ENCODE peak calls at places on chromosomes 3 and 15, in five cellular contexts. One of them, this sample, is unnamed.

GRCh38 chr3:11379238-11379823 is 107.1 kb downstream of the ATG7 start:
- DNase-seq in Calu3: peak; percentile 16
- DNase-seq in sigmoid colon: no peak
- DNase-seq in SK-N-SH: peak; percentile 56
- DNase-seq in transverse colon: no peak
- DNase-seq in this sample: no peak

GRCh38 chr3:176948123-176948522 is 249.2 kb downstream of the TBL1XR1 start:
- DNase-seq in Calu3: no peak
- DNase-seq in transverse colon: no peak
- DNase-seq in SK-N-SH: no peak
- DNase-seq in sigmoid colon: no peak
- DNase-seq in this sample: no peak

GRCh38 chr15:27499191-27499590 is 528.2 kb downstream of the GABRG3 start:
- DNase-seq in Calu3: no peak
- DNase-seq in sigmoid colon: no peak
- DNase-seq in SK-N-SH: no peak
- DNase-seq in transverse colon: no peak
- DNase-seq in this sample: no peak

GRCh38 chr3:134601539-134602439 is 49.0 kb downstream of the KY start:
- DNase-seq in SK-N-SH: peak; percentile 89
- DNase-seq in Calu3: no peak
- DNase-seq in sigmoid colon: no peak
- DNase-seq in transverse colon: no peak
- DNase-seq in this sample: peak; percentile 83

GRCh38 chr3:172256101-172256687 is 192.1 kb downstream of the GHSR start:
- DNase-seq in transverse colon: no peak
- DNase-seq in sigmoid colon: peak; percentile 87
- DNase-seq in SK-N-SH: no peak
- DNase-seq in Calu3: no peak
- DNase-seq in this sample: no peak

GRCh38 chr3:14725015-14725431 is 50.1 kb downstream of the C3orf20 start:
- DNase-seq in Calu3: no peak
- DNase-seq in SK-N-SH: no peak
- DNase-seq in transverse colon: peak; percentile 22
- DNase-seq in sigmoid colon: peak; percentile 82
- DNase-seq in this sample: no peak

GRCh38 chr3:99578339-99578970 is 59.9 kb upstream of the COL8A1 start:
- DNase-seq in Calu3: no peak
- DNase-seq in sigmoid colon: no peak
- DNase-seq in transverse colon: no peak
- DNase-seq in SK-N-SH: no peak
- DNase-seq in this sample: no peak

GRCh38 chr3:171461087-171461917 is 1.1 kb upstream of the TNIK start:
- DNase-seq in Calu3: no peak
- DNase-seq in transverse colon: peak; percentile 60
- DNase-seq in sigmoid colon: no peak
- DNase-seq in SK-N-SH: no peak
- DNase-seq in this sample: no peak

GRCh38 chr15:77016321-77016695 is 21.4 kb downstream of the PSTPIP1 start:
- DNase-seq in SK-N-SH: no peak
- DNase-seq in Calu3: no peak
- DNase-seq in sigmoid colon: no peak
- DNase-seq in transverse colon: no peak
- DNase-seq in this sample: no peak

GRCh38 chr3:51676102-51676640 is 5.1 kb downstream of the TEX264 start:
- DNase-seq in Calu3: no peak
- DNase-seq in transverse colon: no peak
- DNase-seq in SK-N-SH: no peak
- DNase-seq in sigmoid colon: no peak
- DNase-seq in this sample: no peak

GRCh38 chr15:59180946-59181345 is 25.7 kb upstream of the LDHAL6B start:
- DNase-seq in transverse colon: no peak
- DNase-seq in sigmoid colon: no peak
- DNase-seq in Calu3: no peak
- DNase-seq in SK-N-SH: no peak
- DNase-seq in this sample: no peak

GRCh38 chr15:101108458-101108775 is 143.4 kb downstream of the CHSY1 start:
- DNase-seq in transverse colon: no peak
- DNase-seq in SK-N-SH: no peak
- DNase-seq in sigmoid colon: no peak
- DNase-seq in Calu3: no peak
- DNase-seq in this sample: peak; percentile 43

GRCh38 chr3:133428552-133428951 is 28.7 kb downstream of the BFSP2 start:
- DNase-seq in Calu3: no peak
- DNase-seq in sigmoid colon: no peak
- DNase-seq in transverse colon: no peak
- DNase-seq in SK-N-SH: no peak
- DNase-seq in this sample: no peak

GRCh38 chr3:30321065-30321464 is 285.3 kb upstream of the TGFBR2 start:
- DNase-seq in SK-N-SH: no peak
- DNase-seq in sigmoid colon: no peak
- DNase-seq in Calu3: no peak
- DNase-seq in transverse colon: no peak
- DNase-seq in this sample: no peak

GRCh38 chr3:30318110-30318509 is 288.3 kb upstream of the TGFBR2 start:
- DNase-seq in sigmoid colon: no peak
- DNase-seq in SK-N-SH: no peak
- DNase-seq in Calu3: no peak
- DNase-seq in transverse colon: no peak
- DNase-seq in this sample: no peak

GRCh38 chr3:30315452-30315851 is 290.9 kb upstream of the TGFBR2 start:
- DNase-seq in SK-N-SH: no peak
- DNase-seq in sigmoid colon: no peak
- DNase-seq in Calu3: no peak
- DNase-seq in transverse colon: no peak
- DNase-seq in this sample: no peak

GRCh38 chr3:30320392-30320791 is 286.0 kb upstream of the TGFBR2 start:
- DNase-seq in sigmoid colon: no peak
- DNase-seq in Calu3: no peak
- DNase-seq in SK-N-SH: no peak
- DNase-seq in transverse colon: no peak
- DNase-seq in this sample: no peak

GRCh38 chr3:30319713-30320112 is 286.7 kb upstream of the TGFBR2 start:
- DNase-seq in sigmoid colon: no peak
- DNase-seq in transverse colon: peak; percentile 30
- DNase-seq in SK-N-SH: peak; percentile 8
- DNase-seq in Calu3: peak; percentile 43
- DNase-seq in this sample: no peak
- TF ChIP-seq CTCF in sigmoid colon: no peak
- TF ChIP-seq CTCF in transverse colon: peak; percentile 39
- TF ChIP-seq CTCF in SK-N-SH: peak; percentile 59
- TF ChIP-seq CTCF in Calu3: peak; percentile 53
- TF ChIP-seq CTCF in this sample: peak; percentile 56

GRCh38 chr3:9013782-9014181 is 50.5 kb upstream of the RAD18 start:
- DNase-seq in transverse colon: no peak
- DNase-seq in sigmoid colon: no peak
- DNase-seq in SK-N-SH: no peak
- DNase-seq in Calu3: no peak
- DNase-seq in this sample: no peak
- TF ChIP-seq CTCF in transverse colon: no peak
- TF ChIP-seq CTCF in sigmoid colon: no peak
- TF ChIP-seq CTCF in SK-N-SH: no peak
- TF ChIP-seq CTCF in Calu3: no peak
- TF ChIP-seq CTCF in this sample: no peak

DNA sequence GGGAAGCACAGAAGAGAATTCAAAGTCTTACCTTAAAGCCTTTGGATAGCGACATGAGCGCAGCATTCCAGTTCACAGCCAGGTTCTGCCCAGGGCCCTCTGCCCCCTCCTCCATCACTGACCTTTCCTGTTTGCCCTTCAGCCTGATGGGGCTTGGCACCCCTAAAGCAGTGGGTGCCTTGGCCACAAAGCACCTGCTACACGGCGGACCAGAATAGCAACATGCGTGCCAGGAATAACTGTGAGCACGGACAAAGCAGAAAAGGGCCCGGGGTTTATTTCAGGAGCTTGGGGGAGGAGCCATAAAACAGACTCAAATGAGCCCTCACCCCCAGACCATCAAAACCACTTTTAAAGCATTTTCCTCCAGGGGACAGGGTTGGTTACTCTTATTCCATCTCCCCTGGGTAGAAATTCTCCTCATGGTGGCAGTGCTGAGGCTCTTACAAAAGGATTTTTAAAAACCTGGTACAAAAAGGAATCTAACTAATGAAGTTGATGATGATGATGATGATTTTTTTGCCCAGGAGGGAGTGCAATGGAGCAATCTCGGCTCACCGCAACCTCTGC is 135.4 kb downstream of the KLF13 start:
- DNase-seq in transverse colon: no peak
- DNase-seq in SK-N-SH: no peak
- DNase-seq in Calu3: no peak
- DNase-seq in sigmoid colon: no peak
- DNase-seq in this sample: no peak
- TF ChIP-seq CTCF in transverse colon: peak; percentile 15
- TF ChIP-seq CTCF in SK-N-SH: no peak
- TF ChIP-seq CTCF in Calu3: no peak
- TF ChIP-seq CTCF in sigmoid colon: no peak
- TF ChIP-seq CTCF in this sample: no peak

DNA sequence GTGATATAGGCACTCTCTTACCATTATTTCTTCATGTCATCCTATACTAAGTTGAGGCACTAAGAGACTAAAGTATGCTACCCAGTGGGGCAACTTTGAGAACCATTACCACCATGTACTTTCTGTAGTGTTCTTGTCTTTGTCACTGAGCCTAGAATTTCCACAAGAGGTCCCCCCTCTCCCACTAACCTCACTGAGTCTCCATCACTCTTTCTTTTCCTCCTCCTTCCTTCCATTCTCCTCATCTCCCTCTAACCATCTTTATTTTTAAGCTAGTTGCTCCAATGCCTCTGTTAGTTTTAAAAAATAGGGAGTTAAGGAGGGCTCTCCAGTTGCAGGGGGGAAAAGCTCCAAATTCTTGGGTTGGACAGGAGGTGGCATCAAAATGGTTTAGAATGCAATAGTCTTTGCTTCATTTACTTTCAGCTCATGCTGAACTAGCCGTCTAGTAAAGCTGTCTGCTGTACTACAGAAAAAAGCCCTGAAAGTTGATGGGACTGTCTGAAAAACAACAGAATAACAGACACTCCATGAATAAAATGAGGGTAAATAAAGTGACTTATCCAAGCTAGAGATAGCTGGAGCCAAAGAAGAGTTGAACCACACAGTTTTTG is 85.1 kb upstream of the MYRIP start:
- DNase-seq in Calu3: peak; percentile 29
- DNase-seq in SK-N-SH: peak; percentile 17
- DNase-seq in transverse colon: no peak
- DNase-seq in sigmoid colon: no peak
- DNase-seq in this sample: no peak
- TF ChIP-seq CTCF in Calu3: no peak
- TF ChIP-seq CTCF in SK-N-SH: peak; percentile 50
- TF ChIP-seq CTCF in transverse colon: no peak
- TF ChIP-seq CTCF in sigmoid colon: no peak
- TF ChIP-seq CTCF in this sample: peak; percentile 34

This sample was measured in type B pancreatic cell.